ENCODE peak calls at places on chromosomes 16 and 17, in six cellular contexts. S is tibial artery, A is left ventricle myocardium inferior, P is IMR-90, F is A549, M is endodermal cell. H is an unnamed sample.

GRCh38 chr16:89828870-89829629 is 775 bp downstream of the SPIRE2 start:
- DNase-seq in F (no peak), A (no peak), M (no peak), S (no peak), P (no peak), H (no peak)

GRCh38 chr17:145671-146541 is 8.5 kb downstream of the SCGB1C2 start:
- DNase-seq in M (no peak), P (no peak), A (peak; percentile 12), F (no peak), S (no peak), H (no peak)

GRCh38 chr17:29959658-29960337 is 18.4 kb downstream of the EFCAB5 start:
- DNase-seq in P (peak; percentile 1), S (no peak), F (no peak), M (no peak), A (no peak), H (no peak)

GRCh38 chr17:21190078-21190477 is 23.9 kb downstream of the TMEM11 start:
- DNase-seq in M (no peak), P (no peak), A (no peak), S (no peak), F (no peak), H (no peak)

GRCh38 chr16:84699712-84700517 is at the start of gene USP10:
- DNase-seq in P (peak; percentile 68), M (peak; percentile 96), F (peak; percentile 88), A (peak; percentile 79), S (peak; percentile 76), H (no peak)

GRCh38 chr17:72860778-72861177 is 231.7 kb downstream of the SLC39A11 start:
- DNase-seq in P (no peak), A (no peak), M (no peak), F (no peak), S (no peak), H (no peak)

GRCh38 chr16:35207059-35207999 is 1747.9 kb downstream of the TP53TG3F start:
- DNase-seq in M (no peak), F (no peak), P (no peak), A (no peak), S (no peak), H (no peak)

GRCh38 chr16:24986512-24987303 is 28.5 kb downstream of the ARHGAP17 start:
- DNase-seq in S (peak; percentile 55), A (peak; percentile 52), M (no peak), F (peak; percentile 31), P (peak; percentile 88), H (no peak)

GRCh38 chr17:69268442-69269068 is 39.9 kb upstream of the ABCA10 start:
- DNase-seq in P (no peak), A (no peak), M (no peak), S (no peak), F (no peak), H (no peak)

GRCh38 chr17:50589112-50589712 is 28.7 kb downstream of the CACNA1G start:
- DNase-seq in M (no peak), F (no peak), S (no peak), P (peak; percentile 3), A (no peak), H (no peak)

GRCh38 chr16:1512774-1513173 is 19.6 kb downstream of the TELO2 start:
- DNase-seq in P (no peak), S (no peak), A (no peak), M (no peak), F (no peak), H (no peak)
- H3K27ac ChIP-seq in P (no peak overlapping the region), S (no peak overlapping the region), A (peak overlapping the region; percentile 65), M (no peak overlapping the region), F (no peak overlapping the region), H (no peak overlapping the region)

GRCh38 chr16:15970743-15971434 is 21.5 kb downstream of the ABCC1 start:
- DNase-seq in A (no peak), F (no peak), S (no peak), P (no peak), M (peak; percentile 94), H (no peak)
- H3K9me3 ChIP-seq in A (peaks cover 27% of the 10 kb centered on the region), F (peaks cover 39% of the 10 kb centered on the region), S (no peaks in the 10 kb centered on the region), P (peaks cover 3% of the 10 kb centered on the region), M (peaks cover 22% of the 10 kb centered on the region), H (peaks cover 4% of the 10 kb centered on the region)

DNA sequence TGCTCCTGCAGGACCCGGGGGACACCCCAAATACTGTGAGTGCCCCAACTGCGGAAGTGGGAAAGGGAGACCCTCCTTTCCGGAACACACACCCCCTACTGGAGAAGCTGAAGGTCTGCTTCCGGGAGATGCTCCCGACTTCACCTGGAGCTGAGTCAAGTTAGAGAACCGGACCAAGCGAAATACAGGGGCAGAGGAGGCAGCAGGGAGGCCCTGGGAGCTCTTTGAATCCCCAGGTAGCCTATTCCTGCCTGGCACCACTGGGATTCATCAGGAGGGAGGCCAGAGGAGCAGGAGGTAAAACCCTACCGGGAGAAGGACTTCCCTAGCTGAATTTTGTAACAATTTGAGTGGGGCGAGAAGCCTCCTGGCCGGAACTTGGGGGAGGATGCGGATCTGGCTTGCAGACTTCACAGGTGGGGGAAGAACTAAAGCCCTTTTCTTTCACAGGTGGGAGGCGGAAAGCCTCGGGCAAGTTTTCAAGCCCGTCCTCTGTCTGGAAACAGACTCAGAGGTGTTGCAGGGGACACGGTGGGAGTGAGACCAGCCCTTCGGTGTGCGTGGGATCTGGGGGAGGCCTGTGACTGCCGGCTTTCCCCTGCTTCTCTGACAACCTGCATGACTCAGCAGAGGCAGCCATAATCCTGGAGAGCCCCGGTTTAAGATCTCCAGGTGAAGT is 22.4 kb upstream of the TEKT1 start:
- DNase-seq in F (peak; percentile 46), P (no peak), S (no peak), M (peak; percentile 94), A (no peak), H (no peak)
- TF ChIP-seq CTCF in F (peak; percentile 40), P (no peak), S (no peak), M (peak; percentile 80), A (peak; percentile 21), H (peak; percentile 28)

GRCh38 chr17:40432864-40433528 is 10.3 kb upstream of the IGFBP4 start:
- DNase-seq in M (no peak), A (peak; percentile 38), P (peak; percentile 77), F (no peak), S (peak; percentile 44), H (no peak)
- H3K27ac ChIP-seq in M (no peak overlapping the region), A (peak overlapping the region; percentile 51), P (no peak overlapping the region), F (no peak overlapping the region), S (peak overlapping the region; percentile 62), H (peak overlapping the region; percentile 3)

H was measured in AG04450.